ENCODE peak calls at places on chromosome 18, in six cellular contexts. K, E, S, Y, P and G are unnamed samples.

GRCh38 chr18:61528961-61529360 is 195.7 kb downstream of the CDH20 start:
- DNase-seq in Y (no peak), S (no peak), K (no peak), E (no peak), P (no peak), G (no peak)

GRCh38 chr18:25876334-25876979 is 214.0 kb downstream of the SS18 start:
- DNase-seq in K (no peak), E (no peak), S (no peak), P (no peak), Y (no peak), G (no peak)

GRCh38 chr18:53887447-53887846 is 337.0 kb downstream of the MBD2 start:
- DNase-seq in S (no peak), K (no peak), Y (no peak), P (no peak), E (no peak), G (no peak)

GRCh38 chr18:70931942-70932814 is 643.3 kb downstream of the SOCS6 start:
- DNase-seq in S (no peak), Y (no peak), K (no peak), E (no peak), P (no peak), G (no peak)

GRCh38 chr18:61582205-61582710 is 249.0 kb downstream of the CDH20 start:
- DNase-seq in K (no peak), Y (no peak), E (peak), P (no peak), S (no peak), G (no peak)

GRCh38 chr18:12155996-12156395 is 62.4 kb downstream of the ANKRD62 start:
- DNase-seq in S (no peak), P (no peak), K (no peak), E (no peak), Y (no peak), G (no peak)

GRCh38 chr18:25862881-25863600 is 227.4 kb downstream of the SS18 start:
- DNase-seq in P (no peak), Y (no peak), E (no peak), K (no peak), S (no peak), G (no peak)

GRCh38 chr18:2173464-2173863 is 397.8 kb downstream of the METTL4 start:
- DNase-seq in S (peak), P (no peak), K (no peak), Y (peak), E (peak), G (no peak)

GRCh38 chr18:12333650-12334279 is 25.7 kb downstream of the TUBB6 start:
- DNase-seq in S (no peak), E (no peak), K (no peak), Y (no peak), P (no peak), G (no peak)

GRCh38 chr18:6648581-6648980 is 80.9 kb upstream of the ARHGAP28 start:
- DNase-seq in S (no peak), E (no peak), K (no peak), P (no peak), Y (no peak), G (no peak)

GRCh38 chr18:13218376-13219011 is at the start of gene LDLRAD4:
- DNase-seq in E (peak), P (peak), Y (no peak), K (peak), S (no peak), G (peak)

GRCh38 chr18:46939337-46939963 is 22.0 kb downstream of the KATNAL2 start:
- DNase-seq in P (peak), S (peak), K (no peak), Y (peak), E (no peak), G (no peak)

GRCh38 chr18:66872277-66872676 is 268.4 kb upstream of the CDH19 start:
- DNase-seq in P (no peak), Y (no peak), K (no peak), S (no peak), E (no peak), G (no peak)

GRCh38 chr18:56651771-56652092 is 573 bp downstream of the WDR7 start:
- DNase-seq in E (no peak), P (no peak), Y (peak), S (no peak), K (no peak), G (no peak)

GRCh38 chr18:22466608-22467390 is 49.1 kb upstream of the CTAGE1 start:
- DNase-seq in P (no peak), E (peak), Y (peak), K (no peak), S (peak), G (no peak)

GRCh38 chr18:13934058-13934457 is 18.7 kb upstream of the MC2R start:
- DNase-seq in P (no peak), E (no peak), Y (no peak), K (no peak), S (no peak), G (peak)

GRCh38 chr18:35088931-35089330 is 47.7 kb downstream of the MAPRE2 start:
- DNase-seq in S (no peak), P (no peak), K (no peak), E (no peak), Y (peak), G (no peak)

GRCh38 chr18:5653802-5654201 is 110.0 kb upstream of the EPB41L3 start:
- DNase-seq in Y (no peak), K (no peak), P (no peak), S (no peak), E (no peak), G (no peak)